ENCODE peak calls at places on chromosomes 4 and X, in seven cellular contexts. One of them, this sample, is unnamed.

GRCh38 chr4:71974681-71975080 is 57.1 kb upstream of the NPFFR2 start:
- DNase-seq in GM12878: no peak
- DNase-seq in HepG2: no peak
- DNase-seq in H1: no peak
- DNase-seq in HCT116: no peak
- DNase-seq in K562: no peak
- DNase-seq in SK-N-SH: no peak
- DNase-seq in this sample: no peak

GRCh38 chr4:64402684-64403083 is 6.6 kb downstream of the TECRL start:
- DNase-seq in HepG2: no peak
- DNase-seq in HCT116: no peak
- DNase-seq in H1: no peak
- DNase-seq in SK-N-SH: no peak
- DNase-seq in K562: no peak
- DNase-seq in GM12878: no peak
- DNase-seq in this sample: no peak

GRCh38 chrX:51332188-51332942 is at the start of gene NUDT10:
- DNase-seq in HCT116: no peak
- DNase-seq in H1: peak
- DNase-seq in HepG2: no peak
- DNase-seq in SK-N-SH: peak
- DNase-seq in K562: no peak
- DNase-seq in GM12878: no peak
- DNase-seq in this sample: peak

GRCh38 chr4:8324640-8325239 is 55.2 kb downstream of the HTRA3 start:
- DNase-seq in HepG2: no peak
- DNase-seq in HCT116: no peak
- DNase-seq in K562: no peak
- DNase-seq in GM12878: no peak
- DNase-seq in H1: peak
- DNase-seq in SK-N-SH: no peak
- DNase-seq in this sample: no peak

GRCh38 chrX:38313190-38313589 is 14.1 kb downstream of the RPGR start:
- DNase-seq in SK-N-SH: no peak
- DNase-seq in GM12878: no peak
- DNase-seq in H1: no peak
- DNase-seq in K562: no peak
- DNase-seq in HCT116: no peak
- DNase-seq in HepG2: no peak
- DNase-seq in this sample: no peak

GRCh38 chr4:73816814-73817213 is 19.7 kb upstream of the CXCL6 start:
- DNase-seq in K562: no peak
- DNase-seq in H1: no peak
- DNase-seq in SK-N-SH: no peak
- DNase-seq in HCT116: no peak
- DNase-seq in GM12878: no peak
- DNase-seq in HepG2: no peak
- DNase-seq in this sample: no peak

GRCh38 chr4:78207951-78208350 is 150.8 kb downstream of the FRAS1 start:
- DNase-seq in HCT116: no peak
- DNase-seq in SK-N-SH: no peak
- DNase-seq in GM12878: no peak
- DNase-seq in H1: no peak
- DNase-seq in HepG2: no peak
- DNase-seq in K562: no peak
- DNase-seq in this sample: no peak

GRCh38 chr4:23876418-23877089 is 13.3 kb downstream of the PPARGC1A start:
- DNase-seq in HCT116: no peak
- DNase-seq in GM12878: no peak
- DNase-seq in SK-N-SH: no peak
- DNase-seq in H1: no peak
- DNase-seq in HepG2: no peak
- DNase-seq in K562: no peak
- DNase-seq in this sample: no peak

GRCh38 chr4:144518181-144518895 is 127.6 kb upstream of the HHIP start:
- DNase-seq in K562: no peak
- DNase-seq in SK-N-SH: no peak
- DNase-seq in HepG2: no peak
- DNase-seq in H1: no peak
- DNase-seq in HCT116: no peak
- DNase-seq in GM12878: no peak
- DNase-seq in this sample: no peak

GRCh38 chr4:94909645-94910044 is 151.9 kb downstream of the BMPR1B start:
- DNase-seq in SK-N-SH: no peak
- DNase-seq in K562: no peak
- DNase-seq in HCT116: no peak
- DNase-seq in HepG2: no peak
- DNase-seq in GM12878: no peak
- DNase-seq in H1: no peak
- DNase-seq in this sample: no peak

GRCh38 chrX:140274761-140275525 is 229.9 kb downstream of the SOX3 start:
- DNase-seq in HCT116: no peak
- DNase-seq in SK-N-SH: no peak
- DNase-seq in K562: no peak
- DNase-seq in H1: no peak
- DNase-seq in GM12878: no peak
- DNase-seq in HepG2: no peak
- DNase-seq in this sample: peak

GRCh38 chr4:144557404-144557803 is 88.6 kb upstream of the HHIP start:
- DNase-seq in SK-N-SH: no peak
- DNase-seq in HCT116: no peak
- DNase-seq in HepG2: no peak
- DNase-seq in H1: no peak
- DNase-seq in GM12878: no peak
- DNase-seq in K562: no peak
- DNase-seq in this sample: no peak

GRCh38 chr4:17619416-17620105 is 5.1 kb downstream of the MED28 start:
- DNase-seq in HCT116: no peak
- DNase-seq in K562: no peak
- DNase-seq in GM12878: no peak
- DNase-seq in SK-N-SH: no peak
- DNase-seq in H1: no peak
- DNase-seq in HepG2: no peak
- DNase-seq in this sample: no peak

GRCh38 chr4:153156263-153156662 is 48.0 kb upstream of the TRIM2 start:
- DNase-seq in HepG2: no peak
- DNase-seq in HCT116: no peak
- DNase-seq in SK-N-SH: no peak
- DNase-seq in K562: peak
- DNase-seq in GM12878: no peak
- DNase-seq in H1: no peak
- DNase-seq in this sample: no peak

GRCh38 chrX:67105758-67106116 is 438.1 kb upstream of the AR start:
- DNase-seq in HCT116: no peak
- DNase-seq in H1: no peak
- DNase-seq in K562: no peak
- DNase-seq in SK-N-SH: no peak
- DNase-seq in GM12878: no peak
- DNase-seq in HepG2: no peak
- DNase-seq in this sample: no peak

GRCh38 chr4:137705171-137705783 is 173.0 kb upstream of the PCDH18 start:
- DNase-seq in H1: no peak
- DNase-seq in GM12878: no peak
- DNase-seq in K562: no peak
- DNase-seq in SK-N-SH: no peak
- DNase-seq in HCT116: no peak
- DNase-seq in HepG2: no peak
- DNase-seq in this sample: no peak

GRCh38 chr4:152382057-152382785 is 153.7 kb downstream of the FBXW7 start:
- DNase-seq in SK-N-SH: no peak
- DNase-seq in HepG2: no peak
- DNase-seq in K562: no peak
- DNase-seq in HCT116: no peak
- DNase-seq in GM12878: no peak
- DNase-seq in H1: no peak
- DNase-seq in this sample: no peak

GRCh38 chr4:69833251-69833650 is 26.7 kb downstream of the SULT1E1 start:
- DNase-seq in HCT116: no peak
- DNase-seq in SK-N-SH: no peak
- DNase-seq in GM12878: no peak
- DNase-seq in HepG2: no peak
- DNase-seq in H1: no peak
- DNase-seq in K562: no peak
- DNase-seq in this sample: no peak

GRCh38 chr4:2634014-2634413 is 97.6 kb downstream of the FAM193A start:
- DNase-seq in K562: no peak
- DNase-seq in HepG2: no peak
- DNase-seq in GM12878: no peak
- DNase-seq in HCT116: no peak
- DNase-seq in SK-N-SH: no peak
- DNase-seq in H1: no peak
- DNase-seq in this sample: no peak

GRCh38 chrX:259692-260355 is 21.4 kb upstream of the PLCXD1 start:
- DNase-seq in H1: no peak
- DNase-seq in K562: peak
- DNase-seq in HepG2: no peak
- DNase-seq in HCT116: no peak
- DNase-seq in GM12878: no peak
- DNase-seq in SK-N-SH: no peak
- DNase-seq in this sample: no peak

GRCh38 chrX:38819709-38820108 is 18.4 kb downstream of the MID1IP1 start:
- DNase-seq in HCT116: no peak
- DNase-seq in K562: no peak
- DNase-seq in GM12878: no peak
- DNase-seq in HepG2: no peak
- DNase-seq in SK-N-SH: no peak
- DNase-seq in H1: no peak
- DNase-seq in this sample: no peak

GRCh38 chr4:101256222-101256621 is 91.1 kb downstream of the PPP3CA start:
- DNase-seq in SK-N-SH: no peak
- DNase-seq in H1: no peak
- DNase-seq in K562: no peak
- DNase-seq in HepG2: peak
- DNase-seq in HCT116: no peak
- DNase-seq in GM12878: no peak
- DNase-seq in this sample: no peak

GRCh38 chrX:51487960-51488267 is 8.5 kb downstream of the NUDT11 start:
- DNase-seq in GM12878: no peak
- DNase-seq in SK-N-SH: no peak
- DNase-seq in K562: no peak
- DNase-seq in H1: no peak
- DNase-seq in HCT116: no peak
- DNase-seq in HepG2: no peak
- DNase-seq in this sample: no peak

GRCh38 chr4:85393201-85393600 is 81.7 kb upstream of the ARHGAP24 start:
- DNase-seq in K562: no peak
- DNase-seq in GM12878: peak
- DNase-seq in SK-N-SH: no peak
- DNase-seq in HepG2: no peak
- DNase-seq in H1: no peak
- DNase-seq in HCT116: no peak
- DNase-seq in this sample: no peak

GRCh38 chr4:85402371-85402770 is 72.6 kb upstream of the ARHGAP24 start:
- DNase-seq in HCT116: no peak
- DNase-seq in K562: no peak
- DNase-seq in HepG2: no peak
- DNase-seq in GM12878: no peak
- DNase-seq in H1: no peak
- DNase-seq in SK-N-SH: no peak
- DNase-seq in this sample: no peak

GRCh38 chr4:85399270-85399669 is 75.7 kb upstream of the ARHGAP24 start:
- DNase-seq in SK-N-SH: no peak
- DNase-seq in GM12878: no peak
- DNase-seq in HepG2: no peak
- DNase-seq in HCT116: no peak
- DNase-seq in H1: no peak
- DNase-seq in K562: no peak
- DNase-seq in this sample: no peak

GRCh38 chr4:85398276-85398675 is 76.7 kb upstream of the ARHGAP24 start:
- DNase-seq in H1: no peak
- DNase-seq in SK-N-SH: no peak
- DNase-seq in HCT116: no peak
- DNase-seq in K562: no peak
- DNase-seq in GM12878: no peak
- DNase-seq in HepG2: no peak
- DNase-seq in this sample: no peak
- TF ChIP-seq YY1 in H1: no peak
- TF ChIP-seq YY1 in SK-N-SH: no peak
- TF ChIP-seq YY1 in HCT116: no peak
- TF ChIP-seq YY1 in K562: no peak
- TF ChIP-seq YY1 in GM12878: no peak
- TF ChIP-seq YY1 in HepG2: no peak
- TF ChIP-seq YY1 in this sample: no peak

GRCh38 chr4:98663226-98664006 is 5.0 kb upstream of the TSPAN5 start:
- DNase-seq in GM12878: peak
- DNase-seq in HepG2: no peak
- DNase-seq in H1: no peak
- DNase-seq in K562: no peak
- DNase-seq in HCT116: no peak
- DNase-seq in SK-N-SH: no peak
- DNase-seq in this sample: no peak
- TF ChIP-seq YY1 in GM12878: peak
- TF ChIP-seq YY1 in HepG2: no peak
- TF ChIP-seq YY1 in H1: no peak
- TF ChIP-seq YY1 in K562: no peak
- TF ChIP-seq YY1 in HCT116: no peak
- TF ChIP-seq YY1 in SK-N-SH: no peak
- TF ChIP-seq YY1 in this sample: no peak

GRCh38 chr4:113292371-113293042 is 243.1 kb downstream of the ANK2 start:
- DNase-seq in SK-N-SH: no peak
- DNase-seq in HCT116: no peak
- DNase-seq in H1: peak
- DNase-seq in HepG2: no peak
- DNase-seq in K562: no peak
- DNase-seq in GM12878: no peak
- DNase-seq in this sample: peak
- TF ChIP-seq YY1 in SK-N-SH: no peak
- TF ChIP-seq YY1 in HCT116: no peak
- TF ChIP-seq YY1 in H1: peak
- TF ChIP-seq YY1 in HepG2: no peak
- TF ChIP-seq YY1 in K562: no peak
- TF ChIP-seq YY1 in GM12878: no peak
- TF ChIP-seq YY1 in this sample: no peak

GRCh38 chrX:155053656-155054055 is 17.3 kb downstream of the CMC4 start:
- DNase-seq in HCT116: no peak
- DNase-seq in SK-N-SH: no peak
- DNase-seq in H1: no peak
- DNase-seq in K562: no peak
- DNase-seq in HepG2: no peak
- DNase-seq in GM12878: no peak
- DNase-seq in this sample: no peak

GRCh38 chrX:155046811-155047528 is 20.3 kb downstream of the FUNDC2 start:
- DNase-seq in GM12878: no peak
- DNase-seq in K562: no peak
- DNase-seq in H1: no peak
- DNase-seq in HepG2: no peak
- DNase-seq in SK-N-SH: no peak
- DNase-seq in HCT116: no peak
- DNase-seq in this sample: no peak

GRCh38 chrX:155052738-155053498 is 18.0 kb downstream of the CMC4 start:
- DNase-seq in GM12878: no peak
- DNase-seq in H1: no peak
- DNase-seq in HepG2: no peak
- DNase-seq in HCT116: no peak
- DNase-seq in SK-N-SH: no peak
- DNase-seq in K562: no peak
- DNase-seq in this sample: no peak

GRCh38 chrX:155046129-155046810 is 19.6 kb downstream of the FUNDC2 start:
- DNase-seq in HCT116: no peak
- DNase-seq in SK-N-SH: no peak
- DNase-seq in HepG2: no peak
- DNase-seq in GM12878: no peak
- DNase-seq in H1: no peak
- DNase-seq in K562: no peak
- DNase-seq in this sample: no peak

GRCh38 chrX:155048997-155049619 is 21.8 kb downstream of the CMC4 start:
- DNase-seq in H1: peak
- DNase-seq in GM12878: no peak
- DNase-seq in HepG2: peak
- DNase-seq in HCT116: no peak
- DNase-seq in SK-N-SH: peak
- DNase-seq in K562: peak
- DNase-seq in this sample: no peak
- TF ChIP-seq YY1 in H1: peak
- TF ChIP-seq YY1 in GM12878: peak
- TF ChIP-seq YY1 in HepG2: no peak
- TF ChIP-seq YY1 in HCT116: no peak
- TF ChIP-seq YY1 in SK-N-SH: no peak
- TF ChIP-seq YY1 in K562: peak
- TF ChIP-seq YY1 in this sample: no peak

This sample was measured in NT2/D1.